ENCODE peak calls at places on chromosomes 6 and 20, in five cellular contexts. A is T1000, L is caudate nucleus, Z is ACHN, S is NCI-H1930. P is an unnamed sample.

GRCh38 chr6:92431502-92431901 is 987.9 kb downstream of the EPHA7 start:
- DNase-seq in A (no peak), L (no peak), Z (no peak), S (no peak), P (no peak)

GRCh38 chr6:44000164-44000842 is 126.9 kb downstream of the MRPL14 start:
- DNase-seq in A (no peak), L (no peak), Z (no peak), S (no peak), P (peak)

GRCh38 chr20:36644713-36645109 is 1.3 kb downstream of the SLA2 start:
- DNase-seq in A (no peak), L (no peak), Z (no peak), S (no peak), P (no peak)

GRCh38 chr20:47676219-47676721 is 109.0 kb downstream of the SULF2 start:
- DNase-seq in A (no peak), L (no peak), Z (no peak), S (no peak), P (no peak)

GRCh38 chr6:112879920-112880413 is 532.8 kb downstream of the RFPL4B start:
- DNase-seq in A (no peak), L (peak), Z (no peak), S (no peak), P (peak)

GRCh38 chr20:1173698-1174097 is 11.1 kb downstream of the TMEM74B start:
- DNase-seq in A (no peak), L (no peak), Z (no peak), S (no peak), P (no peak)

GRCh38 chr6:100289285-100289684 is 175.4 kb downstream of the SIM1 start:
- DNase-seq in A (no peak), L (no peak), Z (no peak), S (no peak), P (no peak)

GRCh38 chr6:41214559-41215238 is 13.4 kb upstream of the TREML4 start:
- DNase-seq in A (no peak), L (no peak), Z (no peak), S (no peak), P (no peak)

GRCh38 chr6:85390105-85390728 is 59.7 kb upstream of the NT5E start:
- DNase-seq in A (no peak), L (no peak), Z (peak), S (no peak), P (peak)

P was measured in colonic mucosa.